ENCODE peak calls at places on chromosome 13, in ten cellular contexts. W is heart left ventricle; F is type B pancreatic cell; V is testis; C is T47D; U is astrocyte; B is CD8-positive, alpha-beta memory T cell; Y is activated T-helper 1 cell treated with anti-CD3 and anti-CD28 coated beads, Interleukin-12 subunit alpha, Interleukin-12 subunit beta, Interleukin-2, Interleukin-4 antibody, amounts not matched to agents 30 ng/mL and 10 ng/mL and 1 ng/mL, durations not matched to agents 14 hours and 24 hours and 36 hours; H is mesenchymal stem cell; K is CD8-positive, alpha-beta T cell. D is an unnamed sample.

GRCh38 chr13:27130223-27131015 is 41.2 kb downstream of the USP12 start:
- DNase-seq in C (no peak), K (no peak), B (no peak), H (no peak), W (no peak), V (no peak), U (peak), Y (no peak), F (no peak), D (no peak)

GRCh38 chr13:97127842-97128241 is 94.3 kb upstream of the MBNL2 start:
- DNase-seq in F (no peak), K (no peak), W (no peak), Y (no peak), V (no peak), C (peak), B (no peak), H (peak), U (no peak), D (no peak)

GRCh38 chr13:33312150-33312908 is 26.8 kb upstream of the STARD13 start:
- DNase-seq in V (no peak), H (peak), W (no peak), Y (no peak), C (peak), B (no peak), K (no peak), F (no peak), U (no peak), D (no peak)

GRCh38 chr13:20441066-20441465 is 84.6 kb downstream of the CRYL1 start:
- DNase-seq in C (no peak), U (no peak), Y (no peak), K (no peak), V (no peak), W (no peak), B (no peak), F (no peak), H (no peak), D (no peak)

GRCh38 chr13:66501187-66501586 is 728.9 kb downstream of the PCDH9 start:
- DNase-seq in W (no peak), Y (no peak), B (no peak), C (no peak), K (no peak), F (no peak), V (no peak), H (peak), U (peak), D (no peak)

GRCh38 chr13:21583496-21583895 is 20.5 kb downstream of the MICU2 start:
- DNase-seq in W (no peak), C (peak), H (no peak), B (no peak), V (no peak), F (no peak), Y (no peak), K (no peak), U (peak), D (no peak)

GRCh38 chr13:73466561-73466960 is 407.8 kb downstream of the KLF5 start:
- DNase-seq in Y (no peak), C (no peak), W (no peak), V (no peak), B (no peak), U (peak), K (no peak), F (no peak), H (no peak), D (no peak)

GRCh38 chr13:22757530-22758120 is 423.2 kb upstream of the SGCG start:
- DNase-seq in C (peak), H (peak), B (no peak), W (no peak), U (no peak), F (no peak), V (no peak), Y (no peak), K (no peak), D (no peak)

GRCh38 chr13:28499579-28499978 is 4.7 kb upstream of the FLT1 start:
- DNase-seq in K (no peak), C (no peak), U (no peak), H (peak), V (no peak), Y (no peak), B (no peak), F (no peak), W (no peak), D (no peak)

GRCh38 chr13:93289842-93290241 is 63.2 kb downstream of the GPC6 start:
- DNase-seq in C (no peak), F (no peak), Y (no peak), V (no peak), U (no peak), B (no peak), H (no peak), W (no peak), K (no peak), D (no peak)

GRCh38 chr13:27997904-27998522 is 9.5 kb upstream of the URAD start:
- DNase-seq in C (peak), Y (peak), F (no peak), V (peak), W (peak), K (no peak), B (no peak), H (peak), U (no peak), D (no peak)

GRCh38 chr13:51148223-51148951 is 37.3 kb upstream of the C13orf42 start:
- DNase-seq in B (no peak), W (no peak), K (no peak), U (no peak), Y (no peak), V (no peak), C (no peak), F (peak), H (no peak), D (peak)

GRCh38 chr13:20696073-20696472 is 7.4 kb upstream of the IL17D start:
- DNase-seq in Y (no peak), B (no peak), K (no peak), U (no peak), V (no peak), F (no peak), H (no peak), C (no peak), W (no peak), D (no peak)

GRCh38 chr13:113809934-113810333 is 50.9 kb downstream of the TMEM255B start:
- DNase-seq in W (no peak), B (no peak), V (no peak), H (no peak), K (no peak), C (no peak), F (no peak), Y (no peak), U (no peak), D (no peak)

GRCh38 chr13:52010890-52011689 is at the start of gene ATP7B:
- DNase-seq in C (no peak), H (peak), W (peak), V (peak), B (peak), F (no peak), K (peak), Y (no peak), U (no peak), D (no peak)

GRCh38 chr13:97977376-97977705 is 23.9 kb downstream of the IPO5 start:
- DNase-seq in U (no peak), H (peak), Y (no peak), V (no peak), K (no peak), B (no peak), F (no peak), C (no peak), W (no peak), D (no peak)

GRCh38 chr13:110233181-110233641 is 73.7 kb downstream of the COL4A1 start:
- DNase-seq in V (peak), U (peak), B (no peak), H (peak), K (no peak), W (peak), C (no peak), F (no peak), Y (no peak), D (no peak)

GRCh38 chr13:106917673-106918652 is 350.0 kb upstream of the ARGLU1 start:
- DNase-seq in C (peak), F (peak), W (peak), Y (peak), U (peak), H (peak), V (peak), K (peak), B (peak), D (peak)